ENCODE peak calls at places on chromosomes 12 and 14, in ten cellular contexts. Q, H, C, F, B, X, M, S, I and E are unnamed samples.

GRCh38 chr12:116595186-116595585 is 36.0 kb downstream of the MAP1LC3B2 start:
- DNase-seq in Q (no peak), C (no peak), H (no peak), F (no peak), B (no peak), I (no peak), M (no peak), X (peak), S (no peak), E (no peak)

GRCh38 chr14:104119700-104120251 is 18.6 kb upstream of the KIF26A start:
- DNase-seq in F (no peak), Q (no peak), C (no peak), H (no peak), S (no peak), M (no peak), X (no peak), B (no peak), I (no peak), E (no peak)

GRCh38 chr12:61538951-61539350 is 721.3 kb upstream of the USP15 start:
- DNase-seq in I (peak), S (no peak), C (peak), X (no peak), Q (no peak), H (no peak), F (peak), B (no peak), M (no peak), E (peak)

GRCh38 chr12:121934318-121934682 is 15.9 kb downstream of the CFAP251 start:
- DNase-seq in Q (no peak), M (no peak), B (no peak), F (no peak), C (no peak), I (no peak), X (no peak), S (no peak), H (no peak), E (no peak)

GRCh38 chr12:60101715-60102114 is 505.9 kb downstream of the SLC16A7 start:
- DNase-seq in S (no peak), H (no peak), M (peak), X (peak), B (no peak), I (peak), Q (no peak), C (peak), F (no peak), E (no peak)

GRCh38 chr14:43706901-43707300 is 800.2 kb downstream of the FSCB start:
- DNase-seq in F (no peak), S (no peak), H (no peak), X (peak), I (no peak), Q (no peak), B (no peak), C (no peak), M (no peak), E (no peak)

GRCh38 chr14:31543969-31544799 is 17.0 kb upstream of the NUBPL start:
- DNase-seq in M (peak), H (no peak), I (no peak), S (no peak), F (peak), C (peak), Q (no peak), X (peak), B (no peak), E (no peak)

GRCh38 chr12:64236549-64236948 is 14.5 kb upstream of the KICS2 start:
- DNase-seq in S (no peak), H (no peak), M (peak), F (peak), C (peak), I (peak), B (no peak), X (peak), Q (no peak), E (no peak)

GRCh38 chr14:92726135-92726932 is 22.1 kb downstream of the LGMN start:
- DNase-seq in F (peak), S (no peak), I (peak), X (peak), B (no peak), H (no peak), C (peak), M (peak), Q (peak), E (peak)

GRCh38 chr14:95527392-95528002 is 7.4 kb upstream of the GLRX5 start:
- DNase-seq in Q (peak), X (peak), B (no peak), C (peak), S (no peak), M (peak), F (no peak), H (no peak), I (peak), E (peak)

GRCh38 chr12:109758406-109759075 is 44.9 kb downstream of the FAM222A start:
- DNase-seq in Q (no peak), M (no peak), F (no peak), S (peak), C (no peak), I (no peak), X (no peak), H (peak), B (no peak), E (no peak)

GRCh38 chr12:94203796-94204195 is 55.4 kb downstream of the PLXNC1 start:
- DNase-seq in F (no peak), X (no peak), C (no peak), B (no peak), Q (no peak), I (no peak), S (peak), M (no peak), H (no peak), E (no peak)

GRCh38 chr12:27534060-27534764 is 10.2 kb downstream of the PPFIBP1 start:
- DNase-seq in C (no peak), H (no peak), S (no peak), X (no peak), M (peak), Q (no peak), B (peak), I (no peak), F (no peak), E (no peak)

GRCh38 chr12:2627343-2628191 is 167.2 kb upstream of the FKBP4 start:
- DNase-seq in F (no peak), B (no peak), S (no peak), M (no peak), H (no peak), C (no peak), I (no peak), Q (peak), X (no peak), E (no peak)

GRCh38 chr12:6613015-6613775 is 6.0 kb upstream of the CHD4 start:
- DNase-seq in H (no peak), F (peak), I (peak), B (peak), Q (peak), C (peak), M (peak), X (peak), S (peak), E (peak)

GRCh38 chr12:14157129-14157747 is 175.8 kb upstream of the GRIN2B start:
- DNase-seq in I (no peak), S (no peak), X (no peak), Q (no peak), C (no peak), M (no peak), F (no peak), B (peak), H (no peak), E (no peak)

GRCh38 chr12:79161249-79161934 is 296.8 kb downstream of the SYT1 start:
- DNase-seq in S (no peak), M (no peak), C (peak), Q (no peak), H (no peak), F (no peak), B (no peak), X (no peak), I (no peak), E (no peak)

GRCh38 chr12:88142610-88142991 is 494 bp downstream of the TMTC3 start:
- DNase-seq in C (peak), H (no peak), F (no peak), M (no peak), X (no peak), S (peak), B (no peak), I (no peak), Q (no peak), E (peak)

GRCh38 chr12:16362550-16362949 is 15.1 kb downstream of the MGST1 start:
- DNase-seq in C (no peak), B (no peak), F (no peak), I (no peak), S (no peak), X (no peak), H (no peak), Q (no peak), M (no peak), E (no peak)

DNA sequence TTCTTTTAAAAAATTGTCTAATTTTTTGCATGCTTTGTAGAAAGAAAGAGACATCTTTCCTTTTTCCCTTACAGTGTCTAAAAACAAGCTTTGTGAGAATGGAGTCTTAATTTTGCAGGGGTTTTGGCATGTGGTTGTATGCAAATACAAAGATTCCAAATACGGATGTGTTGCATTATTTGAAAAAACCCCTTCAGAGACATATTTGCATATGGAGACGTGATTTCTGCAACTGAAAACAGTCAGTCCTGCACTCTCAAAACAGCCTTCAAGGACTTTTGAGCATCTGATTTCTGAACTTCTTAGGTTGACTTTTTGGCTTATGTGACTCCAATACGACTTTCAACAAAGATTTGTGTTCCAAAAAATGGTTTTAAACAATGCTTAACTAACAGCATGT is 7.8 kb downstream of the IRAK3 start:
- DNase-seq in H (no peak), B (peak), M (no peak), S (no peak), C (no peak), X (peak), F (no peak), Q (no peak), I (no peak), E (no peak)
- TF ChIP-seq CTCF in H (no peak), B (no peak), M (no peak), S (no peak), C (no peak), X (no peak), F (no peak), Q (no peak), I (no peak), E (no peak)

DNA sequence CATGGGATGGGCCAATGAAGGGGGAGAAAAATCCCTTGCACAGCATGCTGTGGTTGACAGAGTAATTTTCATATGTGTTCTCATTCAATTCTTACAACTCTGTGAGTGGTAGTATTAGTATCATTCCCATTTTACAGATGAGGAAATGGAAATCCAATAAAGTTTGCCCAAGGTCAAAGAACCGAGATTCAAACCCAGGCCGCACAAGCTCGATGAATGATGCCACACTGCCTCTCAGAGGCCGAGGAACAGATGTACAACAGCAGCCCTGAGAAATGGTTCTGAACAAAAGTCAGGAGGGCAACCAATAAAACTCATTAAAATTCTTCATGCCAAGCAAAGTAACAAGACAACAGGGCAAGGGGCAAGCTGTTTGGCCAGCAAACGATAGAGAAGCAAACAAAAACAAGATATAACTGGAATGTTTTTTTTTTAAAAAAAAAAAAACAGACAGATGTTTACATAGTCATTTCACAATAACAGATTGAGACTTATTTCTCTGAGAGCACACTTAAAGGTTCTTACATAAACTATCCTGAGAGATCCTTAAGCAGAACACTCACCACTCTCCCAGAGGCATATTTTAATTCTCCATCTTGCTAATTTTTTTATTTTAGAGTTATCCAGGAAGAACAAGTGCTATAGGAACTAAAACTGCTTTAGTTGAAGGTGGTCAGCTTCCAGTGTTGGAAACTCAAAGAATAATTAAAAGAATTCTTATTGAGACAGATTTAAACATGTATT is 85.8 kb downstream of the EXOC5 start:
- DNase-seq in H (no peak), F (peak), C (peak), Q (peak), S (peak), X (peak), M (no peak), I (no peak), B (no peak), E (peak)
- TF ChIP-seq CTCF in H (no peak), F (peak), C (peak), Q (peak), S (peak), X (peak), M (peak), I (peak), B (peak), E (no peak)

DNA sequence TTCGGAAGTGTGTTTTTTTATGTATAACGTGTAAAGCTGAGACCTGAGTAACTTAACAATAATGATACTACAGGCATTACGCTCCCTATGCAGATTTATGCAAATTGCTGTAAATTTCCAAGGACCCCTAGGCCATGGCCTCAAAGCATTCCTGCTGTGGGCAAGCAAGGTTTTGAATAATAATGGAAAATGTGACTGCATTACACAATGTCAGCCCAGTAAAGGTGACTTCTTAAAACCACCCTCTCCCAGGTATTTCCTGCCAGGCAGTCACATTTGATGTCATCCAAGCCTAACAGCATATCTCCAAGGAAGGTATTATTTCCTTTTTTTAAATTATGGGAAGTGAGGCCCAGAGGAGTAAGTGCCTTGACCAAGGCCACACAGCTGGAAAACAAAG is 621.0 kb downstream of the BCL11B start:
- DNase-seq in Q (no peak), I (no peak), H (no peak), F (no peak), M (no peak), C (no peak), S (peak), X (no peak), B (no peak), E (no peak)
- TF ChIP-seq CTCF in Q (no peak), I (no peak), H (no peak), F (no peak), M (no peak), C (no peak), S (no peak), X (no peak), B (no peak), E (no peak)

GRCh38 chr14:70567791-70568190 is 32.7 kb downstream of the MED6 start:
- DNase-seq in M (peak), F (peak), I (peak), X (peak), C (peak), B (peak), S (peak), H (no peak), Q (peak), E (peak)
- TF ChIP-seq CTCF in M (peak), F (peak), I (peak), X (peak), C (peak), B (peak), S (peak), H (no peak), Q (peak), E (peak)

GRCh38 chr14:53929871-53930685 is 26.5 kb downstream of the BMP4 start:
- DNase-seq in B (no peak), M (no peak), F (peak), X (no peak), Q (peak), S (peak), C (peak), I (no peak), H (no peak), E (peak)
- TF ChIP-seq CTCF in B (peak), M (peak), F (peak), X (peak), Q (peak), S (peak), C (peak), I (peak), H (no peak), E (peak)

DNA sequence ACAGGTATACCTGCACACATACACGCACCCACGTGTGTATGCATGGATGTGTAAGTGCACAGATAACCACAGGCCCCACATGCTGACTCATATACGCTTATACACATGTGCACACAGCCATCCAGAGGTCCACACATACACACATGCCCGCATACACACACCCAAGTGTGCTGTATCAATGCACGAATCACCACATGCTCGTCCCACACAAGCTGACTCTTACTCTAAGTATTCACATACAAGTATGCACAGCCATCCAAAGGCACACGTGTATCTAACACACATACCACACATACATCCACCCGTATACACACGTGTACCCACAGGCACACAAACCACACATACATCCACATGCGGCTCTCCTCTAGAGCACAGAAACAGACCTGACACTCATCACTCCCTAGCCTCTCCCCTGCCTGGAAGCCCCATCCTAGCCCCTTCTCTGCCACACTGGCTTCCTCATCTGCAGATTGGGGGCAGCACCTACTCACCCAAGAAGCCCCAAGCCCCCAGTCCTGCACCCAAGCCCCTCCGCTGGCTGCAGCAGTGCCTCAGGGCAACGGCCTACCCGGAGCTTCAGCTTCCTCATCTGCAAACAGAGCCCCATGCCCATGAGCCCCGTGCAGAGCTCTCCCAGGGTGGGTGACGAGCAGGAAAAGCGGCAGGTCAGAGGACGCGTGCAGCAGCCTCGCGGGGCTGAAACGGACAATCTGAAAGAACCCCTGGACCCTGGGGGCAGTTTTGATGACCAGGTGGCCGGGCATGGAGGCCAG is 105.4 kb downstream of the NCOR2 start:
- DNase-seq in S (no peak), X (no peak), Q (no peak), B (no peak), H (no peak), I (no peak), M (no peak), F (no peak), C (no peak), E (no peak)
- TF ChIP-seq CTCF in S (no peak), X (no peak), Q (no peak), B (no peak), H (no peak), I (no peak), M (no peak), F (no peak), C (no peak), E (no peak)

GRCh38 chr12:108374596-108375320 is 35.6 kb upstream of the CMKLR1 start:
- DNase-seq in C (no peak), H (no peak), M (no peak), X (no peak), F (no peak), I (no peak), Q (no peak), S (no peak), B (no peak), E (no peak)

GRCh38 chr12:108375986-108376663 is 37.0 kb upstream of the CMKLR1 start:
- DNase-seq in X (no peak), H (no peak), F (no peak), S (no peak), B (no peak), Q (no peak), I (peak), M (peak), C (no peak), E (no peak)

GRCh38 chr12:108371801-108372344 is 32.8 kb upstream of the CMKLR1 start:
- DNase-seq in M (peak), B (no peak), I (peak), C (no peak), X (peak), F (no peak), S (no peak), H (no peak), Q (no peak), E (no peak)

GRCh38 chr12:108369736-108370396 is 30.8 kb upstream of the CMKLR1 start:
- DNase-seq in C (no peak), Q (no peak), B (no peak), M (no peak), H (no peak), I (no peak), F (no peak), S (no peak), X (no peak), E (no peak)

DNA sequence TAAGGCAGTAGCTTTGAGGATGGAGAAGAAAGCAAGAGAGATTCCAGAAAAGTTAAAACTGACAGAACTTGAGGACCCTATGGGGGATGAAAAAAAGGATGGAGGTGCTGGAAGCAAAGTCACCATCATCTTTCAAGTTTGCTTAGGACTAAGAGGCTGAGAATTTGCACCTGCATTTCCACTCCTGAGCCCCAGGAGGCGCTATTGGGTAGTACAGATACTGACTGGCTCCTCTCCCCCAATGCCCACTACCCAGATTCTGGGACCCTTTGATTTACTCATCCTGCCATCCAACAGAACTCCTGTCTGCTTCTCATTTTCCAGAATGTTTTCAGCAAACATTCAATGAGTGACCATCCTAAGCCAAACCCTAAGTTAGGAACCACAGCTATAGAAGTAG is 34.0 kb upstream of the CMKLR1 start:
- DNase-seq in B (no peak), C (peak), H (no peak), X (no peak), S (no peak), F (no peak), M (no peak), Q (peak), I (no peak), E (no peak)
- TF ChIP-seq CTCF in B (no peak), C (peak), H (no peak), X (no peak), S (peak), F (peak), M (peak), Q (peak), I (peak), E (peak)

DNA sequence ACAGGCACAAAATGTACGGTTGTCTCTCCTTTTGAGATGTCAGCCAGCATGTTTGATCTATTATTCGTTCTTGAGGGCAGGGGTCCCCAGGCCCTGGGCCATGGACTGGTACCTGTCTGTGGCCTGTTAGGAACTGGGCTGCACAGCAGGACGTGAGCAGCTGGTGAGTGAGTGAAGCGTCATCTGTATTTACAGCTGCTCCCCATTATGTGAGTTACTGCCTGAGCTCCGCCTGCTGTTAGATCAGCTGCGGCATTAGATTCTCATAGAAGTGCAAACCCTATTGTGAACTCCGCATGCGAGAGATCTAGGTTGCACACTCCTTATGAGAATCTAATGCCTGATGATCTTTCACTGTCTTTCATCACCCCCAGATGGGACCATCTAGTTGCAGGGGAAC is 41.4 kb upstream of the SCN8A start:
- DNase-seq in F (no peak), I (peak), Q (no peak), H (no peak), M (peak), C (no peak), B (no peak), X (no peak), S (no peak), E (no peak)
- TF ChIP-seq CTCF in F (no peak), I (no peak), Q (no peak), H (no peak), M (no peak), C (no peak), B (no peak), X (no peak), S (no peak), E (no peak)